ENCODE peak calls at places on chromosomes 12 and 14, in nine cellular contexts. H, F, N, U, X, Y, J, M and I are unnamed samples.

GRCh38 chr12:674272-674781 is 11.1 kb upstream of the NINJ2 start:
- DNase-seq in J (peak), F (peak), M (peak), Y (no peak), N (no peak), H (peak), X (peak), U (no peak), I (no peak)

GRCh38 chr12:112151766-112152541 is 26.6 kb downstream of the TRAFD1 start:
- DNase-seq in J (no peak), F (no peak), Y (no peak), U (no peak), H (no peak), M (no peak), N (no peak), X (no peak), I (no peak)

GRCh38 chr14:105485720-105486332 is 860 bp upstream of the CRIP1 start:
- DNase-seq in F (no peak), Y (no peak), U (no peak), H (no peak), M (no peak), J (no peak), X (no peak), N (peak), I (peak)

GRCh38 chr12:55822228-55822627 is 4.4 kb downstream of the ORMDL2 start:
- DNase-seq in X (no peak), J (no peak), H (no peak), U (no peak), M (no peak), N (no peak), Y (no peak), F (peak), I (peak)

GRCh38 chr14:70804556-70805162 is 4.7 kb downstream of the MAP3K9 start:
- DNase-seq in X (no peak), H (no peak), U (no peak), M (no peak), Y (no peak), F (no peak), J (no peak), N (no peak), I (peak)

GRCh38 chr14:75521415-75522199 is 662 bp upstream of the BATF start:
- DNase-seq in M (no peak), Y (no peak), U (no peak), X (no peak), H (peak), J (no peak), F (no peak), N (no peak), I (no peak)

GRCh38 chr14:65940056-65940735 is 527.7 kb downstream of the FUT8 start:
- DNase-seq in J (no peak), X (no peak), H (peak), U (no peak), N (no peak), M (no peak), Y (no peak), F (peak), I (peak)

GRCh38 chr14:21060590-21061346 is 3.1 kb downstream of the RNASE8 start:
- DNase-seq in J (no peak), U (no peak), N (no peak), M (no peak), X (no peak), H (no peak), F (no peak), Y (no peak), I (no peak)

GRCh38 chr12:38905480-38906351 is at the start of gene CPNE8:
- DNase-seq in U (peak), X (peak), Y (no peak), H (peak), M (peak), F (peak), J (no peak), N (peak), I (peak)

GRCh38 chr12:57740656-57741412 is 2.3 kb upstream of the AGAP2 start:
- DNase-seq in H (peak), U (peak), Y (no peak), F (no peak), J (peak), N (no peak), X (no peak), M (no peak), I (no peak)

GRCh38 chr12:3225154-3225795 is 148.1 kb downstream of the TSPAN9 start:
- DNase-seq in U (no peak), N (no peak), X (peak), H (no peak), J (no peak), Y (peak), M (peak), F (no peak), I (no peak)

GRCh38 chr12:26798013-26798412 is 35.0 kb downstream of the ITPR2 start:
- DNase-seq in U (no peak), H (no peak), Y (no peak), N (no peak), X (no peak), J (no peak), F (no peak), M (peak), I (no peak)

GRCh38 chr12:124030510-124030909 is 57.5 kb downstream of the ZNF664 start:
- DNase-seq in F (peak), J (no peak), X (peak), U (no peak), N (no peak), M (peak), H (no peak), Y (peak), I (peak)

GRCh38 chr12:106271575-106272505 is 24.0 kb upstream of the CKAP4 start:
- DNase-seq in Y (no peak), J (no peak), M (no peak), H (no peak), N (no peak), X (no peak), F (peak), U (no peak), I (no peak)

GRCh38 chr14:30822080-30822571 is 52.2 kb upstream of the COCH start:
- DNase-seq in J (no peak), M (no peak), N (no peak), U (no peak), H (no peak), Y (no peak), F (no peak), X (no peak), I (no peak)

GRCh38 chr12:55789893-55790292 is 27.6 kb downstream of the SARNP start:
- DNase-seq in N (no peak), M (no peak), J (no peak), X (no peak), F (no peak), H (no peak), Y (no peak), U (no peak), I (no peak)

GRCh38 chr12:127169321-127170270 is 1097.4 kb upstream of the TMEM132C start:
- DNase-seq in M (no peak), X (no peak), N (no peak), J (no peak), H (no peak), F (no peak), U (no peak), Y (no peak), I (no peak)

GRCh38 chr12:120515496-120515895 is 13.5 kb downstream of the COQ5 start:
- DNase-seq in U (no peak), F (no peak), H (no peak), M (no peak), Y (no peak), X (no peak), N (no peak), J (no peak), I (no peak)

GRCh38 chr14:78697341-78697740 is 527.2 kb downstream of the NRXN3 start:
- DNase-seq in U (no peak), F (peak), Y (peak), J (no peak), X (no peak), M (peak), H (peak), N (no peak), I (peak)

GRCh38 chr12:75661927-75662326 is 150.5 kb upstream of the KRR1 start:
- DNase-seq in M (no peak), N (no peak), U (no peak), J (no peak), H (no peak), X (no peak), F (peak), Y (no peak), I (no peak)

GRCh38 chr12:121579190-121579791 is 1.5 kb downstream of the KDM2B start:
- DNase-seq in X (no peak), J (no peak), U (peak), H (peak), F (no peak), Y (no peak), M (peak), N (peak), I (peak)

GRCh38 chr14:36556811-36557433 is 25.5 kb downstream of the NKX2-8 start:
- DNase-seq in U (no peak), H (peak), X (no peak), Y (no peak), N (no peak), M (peak), F (peak), J (no peak), I (peak)

GRCh38 chr14:54676822-54677708 is 110.1 kb downstream of the SAMD4A start:
- DNase-seq in Y (peak), U (no peak), J (no peak), M (peak), H (no peak), F (peak), X (peak), N (no peak), I (peak)

GRCh38 chr12:131530041-131530332 is 180.9 kb upstream of the SFSWAP start:
- DNase-seq in U (no peak), F (no peak), M (no peak), X (no peak), J (no peak), H (no peak), Y (no peak), N (no peak), I (no peak)

GRCh38 chr14:54387328-54387727 is 9.5 kb upstream of the CDKN3 start:
- DNase-seq in H (no peak), J (no peak), N (no peak), Y (no peak), M (no peak), U (no peak), F (no peak), X (no peak), I (no peak)

GRCh38 chr12:128652136-128652751 is 171.5 kb downstream of the SLC15A4 start:
- DNase-seq in X (no peak), Y (no peak), U (no peak), M (no peak), H (no peak), J (no peak), N (no peak), F (no peak), I (no peak)

GRCh38 chr14:74935340-74935640 is 12.2 kb upstream of the RPS6KL1 start:
- DNase-seq in M (no peak), U (no peak), X (no peak), F (no peak), Y (no peak), H (no peak), J (no peak), N (peak), I (no peak)

GRCh38 chr12:127294651-127295205 is 972.2 kb upstream of the TMEM132C start:
- DNase-seq in F (peak), U (no peak), N (no peak), X (no peak), H (no peak), M (no peak), Y (no peak), J (no peak), I (no peak)

GRCh38 chr14:100122481-100123215 is 36.8 kb downstream of the DEGS2 start:
- DNase-seq in M (no peak), N (no peak), F (no peak), X (no peak), U (no peak), H (no peak), J (no peak), Y (no peak), I (no peak)

GRCh38 chr12:93778306-93778705 is 101.1 kb downstream of the CRADD start:
- DNase-seq in Y (peak), J (no peak), U (no peak), M (peak), H (no peak), X (no peak), F (peak), N (peak), I (no peak)

GRCh38 chr14:67856806-67857205 is 37.2 kb downstream of the RAD51B start:
- DNase-seq in J (no peak), Y (no peak), N (no peak), U (no peak), F (no peak), M (no peak), X (no peak), H (no peak), I (no peak)

GRCh38 chr14:88029500-88029899 is 24.6 kb downstream of the GPR65 start:
- DNase-seq in M (no peak), F (no peak), U (no peak), Y (no peak), J (no peak), N (no peak), H (no peak), X (no peak), I (no peak)